ENCODE peak calls at places on chromosome 17, in four cellular contexts. J, P, T and S are unnamed samples.

GRCh38 chr17:75489511-75489955 is 25.8 kb downstream of the CASKIN2 start:
- DNase-seq in J (no peak), P (no peak), T (no peak), S (no peak)

GRCh38 chr17:31147507-31148202 is 52.9 kb downstream of the NF1 start:
- DNase-seq in J (no peak), P (no peak), T (peak), S (no peak)

GRCh38 chr17:31754239-31754945 is 104.7 kb downstream of the COPRS start:
- DNase-seq in J (no peak), P (no peak), T (peak), S (no peak)

GRCh38 chr17:1090454-1091189 is 89.2 kb downstream of the ABR start:
- DNase-seq in J (no peak), P (no peak), T (no peak), S (no peak)

GRCh38 chr17:78001182-78001581 is 42.7 kb downstream of the TNRC6C start:
- DNase-seq in J (peak), P (no peak), T (no peak), S (no peak)

GRCh38 chr17:7632492-7632894 is 2.6 kb downstream of the SHBG start:
- DNase-seq in J (no peak), P (no peak), T (peak), S (peak)

GRCh38 chr17:74288785-74289184 is 14.8 kb downstream of the DNAI2 start:
- DNase-seq in J (no peak), P (no peak), T (no peak), S (no peak)

GRCh38 chr17:15092762-15093161 is 172.4 kb downstream of the PMP22 start:
- DNase-seq in J (no peak), P (no peak), T (peak), S (no peak)

GRCh38 chr17:50634915-50635719 is 436 bp downstream of the ABCC3 start:
- DNase-seq in J (no peak), P (no peak), T (no peak), S (no peak)

GRCh38 chr17:8289103-8289397 is 580 bp downstream of the RANGRF start:
- DNase-seq in J (no peak), P (peak), T (no peak), S (no peak)

GRCh38 chr17:51000835-51001638 is 119.6 kb downstream of the SPAG9 start:
- DNase-seq in J (peak), P (no peak), T (peak), S (peak)

GRCh38 chr17:42989726-42990652 is 8.2 kb upstream of the RPL27 start:
- DNase-seq in J (no peak), P (no peak), T (peak), S (no peak)

GRCh38 chr17:81542431-81543338 is 9.5 kb downstream of the FAAP100 start:
- DNase-seq in J (no peak), P (no peak), T (no peak), S (no peak)

GRCh38 chr17:67765623-67766022 is 47.9 kb downstream of the NOL11 start:
- DNase-seq in J (no peak), P (no peak), T (no peak), S (no peak)

GRCh38 chr17:8125947-8126305 is 2.0 kb upstream of the HES7 start:
- DNase-seq in J (no peak), P (no peak), T (peak), S (no peak)

GRCh38 chr17:50101346-50102163 is 6.4 kb downstream of the PDK2 start:
- DNase-seq in J (peak), P (no peak), T (peak), S (no peak)

GRCh38 chr17:49730078-49730786 is 22.5 kb upstream of the SLC35B1 start:
- DNase-seq in J (no peak), P (peak), T (peak), S (no peak)

GRCh38 chr17:62652251-62653001 is 25.0 kb downstream of the MRC2 start:
- DNase-seq in J (peak), P (peak), T (peak), S (peak)

GRCh38 chr17:74210191-74211140 is 2.9 kb upstream of the TTYH2 start:
- DNase-seq in J (peak), P (peak), T (peak), S (peak)

GRCh38 chr17:9350083-9350482 is 225.5 kb downstream of the STX8 start:
- DNase-seq in J (no peak), P (no peak), T (peak), S (no peak)

GRCh38 chr17:17570207-17570797 is 21.2 kb downstream of the PEMT start:
- DNase-seq in J (peak), P (no peak), T (peak), S (no peak)

GRCh38 chr17:27808629-27809028 is 8.3 kb upstream of the NOS2 start:
- DNase-seq in J (no peak), P (no peak), T (no peak), S (no peak)

GRCh38 chr17:5499790-5500189 is 13.4 kb downstream of the MIS12 start:
- DNase-seq in J (peak), P (no peak), T (peak), S (no peak)

GRCh38 chr17:60610481-60610880 is 10.5 kb downstream of the PPM1D start:
- DNase-seq in J (no peak), P (no peak), T (peak), S (no peak)

GRCh38 chr17:74737299-74738050 is 419 bp downstream of the RAB37 start:
- DNase-seq in J (peak), P (no peak), T (no peak), S (peak)

GRCh38 chr17:82348866-82349265 is 10.2 kb upstream of the TEX19 start:
- DNase-seq in J (no peak), P (no peak), T (no peak), S (no peak)

GRCh38 chr17:27544350-27545131 is 86.4 kb upstream of the LGALS9 start:
- DNase-seq in J (no peak), P (no peak), T (no peak), S (peak)

GRCh38 chr17:35081638-35082037 is 18.1 kb upstream of the RFFL start:
- DNase-seq in J (no peak), P (no peak), T (no peak), S (no peak)